ENCODE peak calls at places on chromosomes 12 and 14, in eight cellular contexts. One of them, this sample, is unnamed.

GRCh38 chr12:46944104-46944503 is 118.3 kb upstream of the SLC38A4 start:
- DNase-seq in suprapubic skin: no peak
- DNase-seq in AG04450: no peak
- DNase-seq in pancreas: no peak
- DNase-seq in iPS DF 6.9: no peak
- DNase-seq in CD8-positive, alpha-beta memory T cell: no peak
- DNase-seq in upper lobe of right lung: no peak
- DNase-seq in left ventricle myocardium inferior: no peak
- DNase-seq in this sample: no peak

GRCh38 chr14:96554315-96554910 is 52.2 kb downstream of the PAPOLA start:
- DNase-seq in upper lobe of right lung: no peak
- DNase-seq in iPS DF 6.9: no peak
- DNase-seq in CD8-positive, alpha-beta memory T cell: no peak
- DNase-seq in AG04450: no peak
- DNase-seq in pancreas: no peak
- DNase-seq in suprapubic skin: no peak
- DNase-seq in left ventricle myocardium inferior: no peak
- DNase-seq in this sample: no peak

GRCh38 chr14:54350196-54350595 is 46.6 kb upstream of the CDKN3 start:
- DNase-seq in upper lobe of right lung: no peak
- DNase-seq in pancreas: no peak
- DNase-seq in suprapubic skin: no peak
- DNase-seq in iPS DF 6.9: no peak
- DNase-seq in left ventricle myocardium inferior: no peak
- DNase-seq in AG04450: no peak
- DNase-seq in CD8-positive, alpha-beta memory T cell: no peak
- DNase-seq in this sample: no peak

GRCh38 chr14:100719976-100720520 is 6.6 kb upstream of the DLK1 start:
- DNase-seq in AG04450: no peak
- DNase-seq in CD8-positive, alpha-beta memory T cell: no peak
- DNase-seq in upper lobe of right lung: no peak
- DNase-seq in iPS DF 6.9: no peak
- DNase-seq in suprapubic skin: no peak
- DNase-seq in left ventricle myocardium inferior: no peak
- DNase-seq in pancreas: no peak
- DNase-seq in this sample: no peak

GRCh38 chr12:52645982-52646381 is 6.0 kb downstream of the KRT2 start:
- DNase-seq in left ventricle myocardium inferior: no peak
- DNase-seq in suprapubic skin: no peak
- DNase-seq in upper lobe of right lung: no peak
- DNase-seq in pancreas: no peak
- DNase-seq in iPS DF 6.9: no peak
- DNase-seq in AG04450: no peak
- DNase-seq in CD8-positive, alpha-beta memory T cell: no peak
- DNase-seq in this sample: no peak

GRCh38 chr14:100673085-100673806 is 53.4 kb upstream of the DLK1 start:
- DNase-seq in AG04450: no peak
- DNase-seq in iPS DF 6.9: no peak
- DNase-seq in pancreas: peak; percentile 68
- DNase-seq in suprapubic skin: no peak
- DNase-seq in upper lobe of right lung: peak; percentile 77
- DNase-seq in left ventricle myocardium inferior: no peak
- DNase-seq in CD8-positive, alpha-beta memory T cell: no peak
- DNase-seq in this sample: peak; percentile 60

GRCh38 chr14:99393059-99393655 is 87.5 kb downstream of the SETD3 start:
- DNase-seq in CD8-positive, alpha-beta memory T cell: no peak
- DNase-seq in left ventricle myocardium inferior: no peak
- DNase-seq in suprapubic skin: no peak
- DNase-seq in iPS DF 6.9: peak; percentile 45
- DNase-seq in upper lobe of right lung: peak; percentile 75
- DNase-seq in pancreas: no peak
- DNase-seq in AG04450: no peak
- DNase-seq in this sample: peak; percentile 51

GRCh38 chr14:100706200-100706599 is 20.5 kb upstream of the DLK1 start:
- DNase-seq in pancreas: no peak
- DNase-seq in AG04450: no peak
- DNase-seq in upper lobe of right lung: no peak
- DNase-seq in left ventricle myocardium inferior: no peak
- DNase-seq in CD8-positive, alpha-beta memory T cell: no peak
- DNase-seq in suprapubic skin: no peak
- DNase-seq in iPS DF 6.9: no peak
- DNase-seq in this sample: no peak

GRCh38 chr12:32309811-32310755 is 89.3 kb upstream of the FGD4 start:
- DNase-seq in CD8-positive, alpha-beta memory T cell: no peak
- DNase-seq in iPS DF 6.9: no peak
- DNase-seq in upper lobe of right lung: no peak
- DNase-seq in left ventricle myocardium inferior: no peak
- DNase-seq in AG04450: no peak
- DNase-seq in pancreas: no peak
- DNase-seq in suprapubic skin: no peak
- DNase-seq in this sample: no peak

GRCh38 chr12:114743289-114743688 is 59.3 kb upstream of the TBX3 start:
- DNase-seq in AG04450: no peak
- DNase-seq in suprapubic skin: no peak
- DNase-seq in pancreas: no peak
- DNase-seq in CD8-positive, alpha-beta memory T cell: no peak
- DNase-seq in left ventricle myocardium inferior: no peak
- DNase-seq in upper lobe of right lung: no peak
- DNase-seq in iPS DF 6.9: no peak
- DNase-seq in this sample: no peak

GRCh38 chr14:34052658-34053014 is 101.8 kb upstream of the EGLN3 start:
- DNase-seq in AG04450: no peak
- DNase-seq in left ventricle myocardium inferior: no peak
- DNase-seq in pancreas: no peak
- DNase-seq in upper lobe of right lung: no peak
- DNase-seq in iPS DF 6.9: no peak
- DNase-seq in CD8-positive, alpha-beta memory T cell: no peak
- DNase-seq in suprapubic skin: no peak
- DNase-seq in this sample: no peak

GRCh38 chr14:46482200-46482599 is 169.4 kb downstream of the RPL10L start:
- DNase-seq in pancreas: no peak
- DNase-seq in left ventricle myocardium inferior: no peak
- DNase-seq in upper lobe of right lung: no peak
- DNase-seq in CD8-positive, alpha-beta memory T cell: no peak
- DNase-seq in suprapubic skin: no peak
- DNase-seq in AG04450: no peak
- DNase-seq in iPS DF 6.9: no peak
- DNase-seq in this sample: no peak
- H3K9me3 ChIP-seq in pancreas: no peaks in the 10 kb centered on the region
- H3K9me3 ChIP-seq in left ventricle myocardium inferior: peaks cover under 1% of the 10 kb centered on the region
- H3K9me3 ChIP-seq in upper lobe of right lung: no peaks in the 10 kb centered on the region
- H3K9me3 ChIP-seq in CD8-positive, alpha-beta memory T cell: no peaks in the 10 kb centered on the region
- H3K9me3 ChIP-seq in suprapubic skin: no peaks in the 10 kb centered on the region
- H3K9me3 ChIP-seq in AG04450: no peaks in the 10 kb centered on the region
- H3K9me3 ChIP-seq in iPS DF 6.9: no peaks in the 10 kb centered on the region
- H3K9me3 ChIP-seq in this sample: no peaks in the 10 kb centered on the region

GRCh38 chr12:25581067-25581466 is 28.0 kb upstream of the LMNTD1 start:
- DNase-seq in AG04450: no peak
- DNase-seq in suprapubic skin: no peak
- DNase-seq in iPS DF 6.9: no peak
- DNase-seq in pancreas: no peak
- DNase-seq in left ventricle myocardium inferior: no peak
- DNase-seq in upper lobe of right lung: no peak
- DNase-seq in CD8-positive, alpha-beta memory T cell: no peak
- DNase-seq in this sample: no peak

GRCh38 chr12:25583545-25583944 is 30.5 kb upstream of the LMNTD1 start:
- DNase-seq in AG04450: no peak
- DNase-seq in CD8-positive, alpha-beta memory T cell: no peak
- DNase-seq in iPS DF 6.9: peak; percentile 5
- DNase-seq in pancreas: no peak
- DNase-seq in upper lobe of right lung: no peak
- DNase-seq in suprapubic skin: no peak
- DNase-seq in left ventricle myocardium inferior: no peak
- DNase-seq in this sample: no peak

GRCh38 chr12:25587346-25587745 is 34.3 kb upstream of the LMNTD1 start:
- DNase-seq in left ventricle myocardium inferior: no peak
- DNase-seq in suprapubic skin: no peak
- DNase-seq in pancreas: no peak
- DNase-seq in CD8-positive, alpha-beta memory T cell: no peak
- DNase-seq in iPS DF 6.9: no peak
- DNase-seq in upper lobe of right lung: no peak
- DNase-seq in AG04450: no peak
- DNase-seq in this sample: no peak

GRCh38 chr12:25585662-25586061 is 32.6 kb upstream of the LMNTD1 start:
- DNase-seq in CD8-positive, alpha-beta memory T cell: no peak
- DNase-seq in suprapubic skin: no peak
- DNase-seq in iPS DF 6.9: no peak
- DNase-seq in left ventricle myocardium inferior: no peak
- DNase-seq in pancreas: no peak
- DNase-seq in upper lobe of right lung: no peak
- DNase-seq in AG04450: no peak
- DNase-seq in this sample: no peak

GRCh38 chr12:25585021-25585523 is 32.0 kb upstream of the LMNTD1 start:
- DNase-seq in upper lobe of right lung: no peak
- DNase-seq in iPS DF 6.9: no peak
- DNase-seq in AG04450: no peak
- DNase-seq in pancreas: no peak
- DNase-seq in left ventricle myocardium inferior: no peak
- DNase-seq in suprapubic skin: no peak
- DNase-seq in CD8-positive, alpha-beta memory T cell: no peak
- DNase-seq in this sample: peak; percentile 28
- H3K27ac ChIP-seq in upper lobe of right lung: no peak overlapping the region
- H3K27ac ChIP-seq in iPS DF 6.9: no peak overlapping the region
- H3K27ac ChIP-seq in AG04450: no peak overlapping the region
- H3K27ac ChIP-seq in pancreas: no peak overlapping the region
- H3K27ac ChIP-seq in left ventricle myocardium inferior: no peak overlapping the region
- H3K27ac ChIP-seq in suprapubic skin: peak overlapping the region; percentile 27
- H3K27ac ChIP-seq in CD8-positive, alpha-beta memory T cell: no peak overlapping the region
- H3K27ac ChIP-seq in this sample: no peak overlapping the region

DNA sequence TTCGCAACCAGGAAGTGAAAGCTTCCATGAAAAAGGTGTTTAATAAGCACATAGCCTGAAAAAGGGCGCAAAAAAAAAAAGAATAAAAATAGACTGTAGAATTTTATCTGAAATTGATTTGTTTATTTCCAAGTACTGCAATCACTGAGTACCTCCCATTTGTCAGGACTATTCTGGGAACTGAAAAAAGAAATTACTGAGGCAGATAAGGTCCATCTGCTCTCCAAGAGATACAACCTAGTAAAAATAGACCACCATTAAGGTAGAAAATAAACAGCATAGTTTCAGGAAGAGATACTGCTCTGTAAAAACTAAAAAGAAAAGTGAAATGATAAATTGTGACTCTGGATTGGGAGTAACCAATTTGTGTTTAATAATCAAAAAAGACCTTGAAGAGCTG is 24.7 kb downstream of the OR4N2 start:
- DNase-seq in upper lobe of right lung: no peak
- DNase-seq in AG04450: no peak
- DNase-seq in CD8-positive, alpha-beta memory T cell: no peak
- DNase-seq in iPS DF 6.9: no peak
- DNase-seq in left ventricle myocardium inferior: no peak
- DNase-seq in pancreas: no peak
- DNase-seq in suprapubic skin: no peak
- DNase-seq in this sample: no peak
- H3K9me3 ChIP-seq in upper lobe of right lung: no peaks in the 10 kb centered on the region
- H3K9me3 ChIP-seq in AG04450: peaks cover 5% of the 10 kb centered on the region
- H3K9me3 ChIP-seq in CD8-positive, alpha-beta memory T cell: no peaks in the 10 kb centered on the region
- H3K9me3 ChIP-seq in iPS DF 6.9: peaks cover 8% of the 10 kb centered on the region
- H3K9me3 ChIP-seq in left ventricle myocardium inferior: peaks cover 22% of the 10 kb centered on the region
- H3K9me3 ChIP-seq in pancreas: no peaks in the 10 kb centered on the region
- H3K9me3 ChIP-seq in suprapubic skin: peaks cover 5% of the 10 kb centered on the region
- H3K9me3 ChIP-seq in this sample: no peaks in the 10 kb centered on the region

DNA sequence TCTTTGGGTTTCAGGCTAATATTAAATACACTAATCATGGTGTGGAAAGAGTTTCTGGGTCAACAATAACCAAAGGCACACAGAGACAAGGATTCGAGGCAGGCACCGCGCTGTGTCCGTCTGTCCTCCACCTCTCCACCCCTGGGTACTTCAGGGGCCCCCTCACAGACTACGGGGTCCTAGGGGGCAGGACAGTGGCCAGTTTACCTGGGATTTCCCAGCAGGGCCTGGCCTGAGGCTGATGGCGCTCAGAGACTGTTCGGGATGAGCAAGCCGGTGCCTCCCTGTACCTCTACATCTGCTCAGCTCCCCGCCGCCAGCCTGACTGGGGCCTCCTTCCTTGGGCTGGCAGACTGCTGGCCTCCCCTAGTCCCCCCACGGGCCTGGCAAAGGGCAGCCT is 18.1 kb upstream of the EIF5 start:
- DNase-seq in left ventricle myocardium inferior: no peak
- DNase-seq in AG04450: no peak
- DNase-seq in CD8-positive, alpha-beta memory T cell: no peak
- DNase-seq in upper lobe of right lung: no peak
- DNase-seq in iPS DF 6.9: no peak
- DNase-seq in suprapubic skin: peak; percentile 33
- DNase-seq in pancreas: no peak
- DNase-seq in this sample: peak; percentile 56
- H3K27ac ChIP-seq in left ventricle myocardium inferior: no peak overlapping the region
- H3K27ac ChIP-seq in AG04450: no peak overlapping the region
- H3K27ac ChIP-seq in CD8-positive, alpha-beta memory T cell: peak overlapping the region; percentile 38
- H3K27ac ChIP-seq in upper lobe of right lung: peak overlapping the region; percentile 28
- H3K27ac ChIP-seq in iPS DF 6.9: no peak overlapping the region
- H3K27ac ChIP-seq in suprapubic skin: no peak overlapping the region
- H3K27ac ChIP-seq in pancreas: no peak overlapping the region
- H3K27ac ChIP-seq in this sample: peak overlapping the region; percentile 85

This sample was measured in upper lobe of left lung.